ENCODE peak calls at places on chromosomes 3 and 15, in six cellular contexts. S is brain microvascular endothelial cell; F is stimulated activated CD4-positive, alpha-beta T cell treated with anti-CD3 and anti-CD28 coated beads, Interleukin-1b, Interleukin-23, amount 100 ng/mL, for 24 hours; I is NCI-H1092 treated with DMSO at 0.1 percent for 48 hours; Z is HCEC 1CT; D is HTR-8/SVneo. A is an unnamed sample.

GRCh38 chr3:125069968-125070745 is 14.4 kb upstream of the HEG1 start:
- DNase-seq in S (no peak), F (no peak), I (no peak), Z (no peak), D (no peak), A (no peak)

GRCh38 chr15:100537326-100537725 is 8.6 kb upstream of the CERS3 start:
- DNase-seq in S (no peak), F (no peak), I (no peak), Z (no peak), D (no peak), A (no peak)

GRCh38 chr15:45205192-45205591 is 17.4 kb upstream of the SHF start:
- DNase-seq in S (peak; percentile 57), F (no peak), I (peak; percentile 56), Z (peak; percentile 70), D (peak; percentile 48), A (peak; percentile 72)

GRCh38 chr15:46409879-46410278 is 775.0 kb downstream of the SQOR start:
- DNase-seq in S (no peak), F (no peak), I (no peak), Z (no peak), D (no peak), A (no peak)

GRCh38 chr3:14925729-14926591 is 21.4 kb upstream of the NR2C2 start:
- DNase-seq in S (peak; percentile 56), F (no peak), I (peak; percentile 44), Z (peak; percentile 57), D (peak; percentile 67), A (peak; percentile 87)

GRCh38 chr3:32569540-32570425 is 875 bp downstream of the DYNC1LI1 start:
- DNase-seq in S (peak; percentile 41), F (no peak), I (peak; percentile 51), Z (peak; percentile 46), D (peak; percentile 53), A (peak; percentile 87)

GRCh38 chr3:107950413-107950812 is 140.4 kb downstream of the CD47 start:
- DNase-seq in S (no peak), F (no peak), I (no peak), Z (no peak), D (no peak), A (no peak)

GRCh38 chr15:78056714-78057269 is 20.7 kb downstream of the TBC1D2B start:
- DNase-seq in S (no peak), F (no peak), I (no peak), Z (peak; percentile 72), D (no peak), A (no peak)

GRCh38 chr3:2838533-2839157 is 271.5 kb downstream of the IL5RA start:
- DNase-seq in S (no peak), F (no peak), I (no peak), Z (no peak), D (no peak), A (no peak)

GRCh38 chr3:141412087-141412935 is 44.0 kb downstream of the ZBTB38 start:
- DNase-seq in S (peak; percentile 90), F (no peak), I (peak; percentile 81), Z (peak; percentile 97), D (peak; percentile 59), A (peak; percentile 47)

GRCh38 chr15:85150130-85150480 is 168.4 kb downstream of the PDE8A start:
- DNase-seq in S (no peak), F (no peak), I (no peak), Z (no peak), D (no peak), A (no peak)

GRCh38 chr3:143605661-143605950 is 242.7 kb downstream of the SLC9A9 start:
- DNase-seq in S (no peak), F (no peak), I (no peak), Z (no peak), D (no peak), A (no peak)

GRCh38 chr3:190205739-190206138 is 85.0 kb upstream of the P3H2 start:
- DNase-seq in S (peak; percentile 74), F (no peak), I (no peak), Z (peak; percentile 77), D (no peak), A (no peak)

GRCh38 chr3:193938613-193939012 is 197.3 kb upstream of the HES1 start:
- DNase-seq in S (no peak), F (no peak), I (peak; percentile 75), Z (no peak), D (no peak), A (peak; percentile 52)

GRCh38 chr3:186930639-186931486 is 537 bp downstream of the ST6GAL1 start:
- DNase-seq in S (peak; percentile 33), F (no peak), I (peak; percentile 8), Z (peak; percentile 12), D (peak; percentile 49), A (peak; percentile 97)

GRCh38 chr15:31338318-31338878 is 11.8 kb downstream of the KLF13 start:
- DNase-seq in S (no peak), F (no peak), I (peak; percentile 26), Z (no peak), D (no peak), A (no peak)

GRCh38 chr15:95866698-95867440 is 463.6 kb upstream of the NR2F2 start:
- DNase-seq in S (no peak), F (no peak), I (no peak), Z (no peak), D (no peak), A (peak; percentile 52)

GRCh38 chr3:154931484-154931883 is 148.6 kb upstream of the MME start:
- DNase-seq in S (no peak), F (no peak), I (no peak), Z (peak; percentile 83), D (no peak), A (no peak)

GRCh38 chr15:73941871-73942635 is 15.8 kb downstream of the LOXL1 start:
- DNase-seq in S (no peak), F (no peak), I (no peak), Z (no peak), D (no peak), A (peak; percentile 30)

GRCh38 chr3:182921665-182922355 is 58.5 kb downstream of the DCUN1D1 start:
- DNase-seq in S (no peak), F (no peak), I (no peak), Z (no peak), D (no peak), A (no peak)

GRCh38 chr3:40719660-40720287 is 195.0 kb downstream of the ZNF621 start:
- DNase-seq in S (no peak), F (no peak), I (no peak), Z (no peak), D (no peak), A (peak; percentile 54)

GRCh38 chr3:123745184-123745855 is 138.8 kb downstream of the MYLK start:
- DNase-seq in S (no peak), F (no peak), I (no peak), Z (no peak), D (no peak), A (no peak)

GRCh38 chr15:88686166-88686565 is 47.4 kb downstream of the ISG20 start:
- DNase-seq in S (no peak), F (no peak), I (no peak), Z (no peak), D (no peak), A (no peak)

GRCh38 chr3:66598168-66598567 is 97.3 kb upstream of the LRIG1 start:
- DNase-seq in S (no peak), F (no peak), I (no peak), Z (peak; percentile 54), D (no peak), A (no peak)

GRCh38 chr3:177978948-177979347 is 557.3 kb upstream of the KCNMB2 start:
- DNase-seq in S (no peak), F (no peak), I (no peak), Z (no peak), D (no peak), A (no peak)

GRCh38 chr3:166844329-166844728 is 535.8 kb downstream of the ZBBX start:
- DNase-seq in S (no peak), F (no peak), I (no peak), Z (no peak), D (no peak), A (no peak)

GRCh38 chr15:74616020-74616939 is 644 bp downstream of the CLK3 start:
- DNase-seq in S (peak; percentile 42), F (peak; percentile 34), I (no peak), Z (peak; percentile 58), D (no peak), A (no peak)

GRCh38 chr15:99437315-99438221 is 128.2 kb upstream of the MEF2A start:
- DNase-seq in S (no peak), F (no peak), I (no peak), Z (no peak), D (no peak), A (no peak)

GRCh38 chr3:22245122-22245521 is 494.1 kb upstream of the ZNF385D start:
- DNase-seq in S (peak; percentile 89), F (no peak), I (no peak), Z (no peak), D (peak; percentile 53), A (no peak)

GRCh38 chr3:124845406-124845805 is 41.8 kb downstream of the ITGB5 start:
- DNase-seq in S (peak; percentile 89), F (no peak), I (no peak), Z (peak; percentile 92), D (peak; percentile 32), A (no peak)

GRCh38 chr3:190293621-190294020 is 28.6 kb downstream of the CLDN1 start:
- DNase-seq in S (no peak), F (no peak), I (no peak), Z (no peak), D (no peak), A (no peak)

GRCh38 chr3:42501321-42501680 is 1.1 kb upstream of the VIPR1 start:
- DNase-seq in S (no peak), F (no peak), I (peak; percentile 4), Z (no peak), D (no peak), A (peak; percentile 57)

GRCh38 chr3:140386357-140387100 is 291.3 kb upstream of the TRIM42 start:
- DNase-seq in S (no peak), F (no peak), I (no peak), Z (no peak), D (no peak), A (no peak)

GRCh38 chr3:69204315-69204957 is 82.0 kb upstream of the LMOD3 start:
- DNase-seq in S (no peak), F (no peak), I (no peak), Z (peak; percentile 38), D (no peak), A (no peak)

GRCh38 chr15:48754011-48754410 is 56.9 kb downstream of the CEP152 start:
- DNase-seq in S (no peak), F (no peak), I (no peak), Z (no peak), D (no peak), A (no peak)

GRCh38 chr3:46566040-46566631 is at the start of gene LRRC2:
- DNase-seq in S (peak; percentile 67), F (no peak), I (no peak), Z (peak; percentile 64), D (peak; percentile 37), A (peak; percentile 86)

GRCh38 chr3:66442254-66443249 is 58.3 kb downstream of the LRIG1 start:
- DNase-seq in S (peak; percentile 65), F (no peak), I (peak; percentile 78), Z (peak; percentile 77), D (peak; percentile 75), A (peak; percentile 86)

GRCh38 chr3:183485093-183485492 is 56.7 kb upstream of the MCF2L2 start:
- DNase-seq in S (no peak), F (no peak), I (no peak), Z (no peak), D (no peak), A (no peak)

GRCh38 chr15:71333839-71334238 is 218.6 kb downstream of the THSD4 start:
- DNase-seq in S (peak; percentile 79), F (no peak), I (no peak), Z (peak; percentile 82), D (no peak), A (no peak)